ENCODE peak calls at places on chromosomes 2 and 18, in four cellular contexts. T is brain microvascular endothelial cell, J is GM06990, B is AG04450. N is an unnamed sample. For H3K27me3, the result is how much of the 10 kb centered on the place peaks cover.

GRCh38 chr18:48629730-48630324 is 91.0 kb downstream of the CTIF start:
- DNase-seq in J (no peak), T (peak), B (peak), N (peak)

GRCh38 chr18:13653746-13654455 is 72.5 kb downstream of the FAM210A start:
- DNase-seq in J (no peak), T (no peak), B (no peak), N (no peak)

GRCh38 chr2:189254268-189254883 is 74.8 kb upstream of the COL5A2 start:
- DNase-seq in T (peak), J (no peak), B (peak), N (no peak)

GRCh38 chr2:16566701-16567100 is 98.9 kb downstream of the CYRIA start:
- DNase-seq in T (no peak), B (no peak), J (no peak), N (no peak)

GRCh38 chr18:26741041-26741440 is 124.5 kb downstream of the AQP4 start:
- DNase-seq in J (no peak), B (no peak), T (no peak), N (no peak)

GRCh38 chr18:51751901-51752300 is 554.4 kb upstream of the MEX3C start:
- DNase-seq in B (no peak), J (no peak), T (no peak), N (peak)

GRCh38 chr2:108034843-108035242 is 48.5 kb downstream of the SLC5A7 start:
- DNase-seq in J (no peak), B (no peak), T (no peak), N (no peak)

GRCh38 chr2:54402350-54402749 is 53.8 kb upstream of the SPTBN1 start:
- DNase-seq in B (peak), J (no peak), T (no peak), N (no peak)

DNA sequence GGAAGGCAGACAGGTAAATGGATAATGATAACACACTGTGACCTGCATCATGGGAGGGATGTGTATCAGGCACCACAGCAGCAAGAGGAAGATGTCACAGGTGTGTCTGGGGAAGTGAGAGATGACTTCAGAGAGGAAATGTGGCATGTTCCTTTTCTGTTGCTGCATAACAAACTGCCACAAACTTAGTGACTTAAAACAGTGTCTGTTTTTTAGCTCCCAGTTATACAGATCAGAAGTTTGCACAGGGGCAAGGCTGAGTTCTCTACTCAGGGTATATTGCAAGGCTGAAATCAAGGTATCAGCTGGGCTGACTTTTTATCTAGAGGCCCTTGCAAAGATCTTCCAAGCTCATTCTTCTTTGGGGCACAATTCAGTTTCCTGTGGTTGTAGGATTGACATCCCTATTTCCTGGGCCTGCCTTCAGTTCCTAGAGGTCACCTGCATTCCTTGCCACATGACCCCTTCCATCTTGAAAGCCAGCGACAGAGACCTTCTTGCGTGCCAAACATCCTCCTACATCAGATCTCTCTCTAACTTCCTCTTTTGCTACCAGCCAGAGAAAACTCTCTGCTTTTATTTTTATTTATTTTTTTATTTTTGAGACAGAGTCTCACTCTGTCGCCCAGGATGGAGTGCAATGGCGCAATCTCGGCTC is 2.1 kb upstream of the MAP3K2 start:
- DNase-seq in B (no peak), J (peak), T (no peak), N (no peak)
- H3K4me3 ChIP-seq in B (no peak), J (no peak), T (no peak), N (no peak)

DNA sequence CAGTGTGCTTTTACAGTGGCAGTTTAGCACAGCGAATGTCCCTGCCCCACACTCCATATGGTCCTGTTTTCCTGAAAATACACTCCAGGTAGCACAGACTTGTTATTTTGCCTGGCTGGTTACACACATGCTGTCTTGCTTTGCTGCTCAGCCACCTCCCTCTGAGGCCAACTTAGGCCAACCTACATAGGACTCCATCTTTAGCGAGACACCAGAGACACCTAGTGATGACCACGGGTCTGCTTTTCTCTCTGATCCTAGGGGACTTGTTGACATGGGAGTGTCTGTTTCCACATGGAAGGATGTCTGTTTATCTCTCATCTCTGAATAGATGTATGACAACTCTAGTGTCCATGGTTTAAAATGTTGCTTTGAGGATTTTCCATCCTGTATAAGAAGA is 43.3 kb downstream of the PLEKHB2 start:
- DNase-seq in B (no peak), J (no peak), T (no peak), N (no peak)
- TF ChIP-seq CTCF in B (no peak), J (no peak), T (no peak), N (no peak)

GRCh38 chr2:111044066-111044465 is 76.6 kb upstream of the BCL2L11 start:
- DNase-seq in B (no peak), T (no peak), J (no peak), N (no peak)
- H3K27me3 ChIP-seq in B (under half), T (under half), J (under half), N (under half)

GRCh38 chr18:63306249-63306648 is 13.3 kb downstream of the BCL2 start:
- DNase-seq in B (no peak), T (no peak), J (no peak), N (no peak)
- H3K4me3 ChIP-seq in B (no peak), T (no peak), J (no peak), N (no peak)

DNA sequence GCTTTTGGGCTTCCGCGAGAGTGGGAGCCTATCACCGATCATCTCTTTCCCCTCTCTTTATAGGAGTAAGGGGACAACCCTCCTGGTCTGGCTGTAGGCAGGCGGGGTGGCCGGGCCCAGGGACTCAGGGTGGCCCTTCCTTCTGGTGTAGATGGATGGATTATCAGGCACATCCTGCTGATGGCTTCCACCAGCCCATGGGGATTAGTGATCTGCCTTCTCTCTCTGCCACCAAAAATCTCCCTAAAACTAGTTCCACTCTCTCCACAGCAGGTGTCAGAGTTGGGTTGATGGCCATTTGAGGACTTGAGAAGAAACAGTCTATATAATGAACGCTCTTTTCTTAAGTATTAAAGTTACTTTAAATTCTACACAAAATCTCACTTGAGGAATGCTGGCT is 37.4 kb downstream of the NCK2 start:
- DNase-seq in J (no peak), T (no peak), B (no peak), N (no peak)
- TF ChIP-seq CTCF in J (no peak), T (no peak), B (no peak), N (no peak)

DNA sequence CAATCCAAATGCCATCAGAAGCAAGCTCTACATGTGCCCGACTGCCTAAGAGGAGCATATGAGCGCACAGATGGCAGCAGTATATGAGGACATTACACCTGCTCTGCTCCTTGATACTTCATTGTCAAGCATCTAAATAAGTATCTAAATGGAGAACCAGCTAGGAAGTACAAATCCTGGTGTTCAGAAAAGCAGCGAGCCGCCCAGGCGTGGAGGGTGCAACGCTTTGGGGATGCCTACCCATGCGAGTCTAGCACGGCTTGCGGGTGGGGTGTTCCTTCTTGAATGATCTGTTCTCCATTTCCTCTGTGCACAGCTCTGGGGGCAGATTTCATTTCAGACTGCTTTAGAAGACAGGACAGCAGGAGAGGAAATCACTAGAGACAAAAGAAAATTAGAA is 63.0 kb upstream of the BCL2L11 start:
- DNase-seq in B (no peak), J (no peak), T (no peak), N (no peak)
- H3K27me3 ChIP-seq in B (under half), J (under half), T (under half), N (under half)

DNA sequence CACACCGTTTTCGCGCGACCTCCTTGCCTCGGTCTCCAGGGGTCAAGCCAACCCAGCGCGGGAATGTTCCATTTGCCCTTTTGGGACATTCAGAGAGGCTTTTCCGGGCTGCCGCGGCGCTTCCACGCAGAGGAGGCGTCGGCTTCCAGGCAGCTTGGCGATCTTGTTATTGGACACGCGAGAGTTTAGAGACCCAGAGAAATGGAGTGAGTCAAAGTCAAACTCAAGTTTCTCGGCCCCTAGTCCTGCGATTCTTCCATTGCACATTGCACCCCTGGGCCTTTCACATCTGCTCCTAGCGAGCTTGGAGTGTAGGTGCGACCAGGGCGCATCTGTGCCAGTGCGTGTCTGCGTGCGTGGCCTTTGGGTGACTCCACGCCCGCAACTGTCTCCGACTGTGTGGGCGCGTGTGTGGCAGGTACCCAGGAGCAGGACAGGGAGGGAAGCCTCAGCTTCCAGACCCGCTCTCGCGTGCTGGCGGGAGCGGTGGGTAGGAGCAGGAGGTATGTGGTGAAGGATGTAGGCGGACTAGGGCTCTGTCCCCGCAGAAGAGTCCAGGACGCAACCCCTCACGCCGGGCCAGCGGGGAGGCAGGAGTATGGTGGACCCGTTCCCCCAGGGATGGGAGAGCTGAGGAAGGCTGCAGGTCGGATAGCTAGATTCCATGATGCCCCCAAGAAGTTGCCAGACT is 13.5 kb downstream of the SIX3 start:
- DNase-seq in J (no peak), T (no peak), B (no peak), N (no peak)
- H3K4me3 ChIP-seq in J (peak), T (peak), B (peak), N (no peak)